ENCODE peak calls at places on chromosomes 5 and 9, in six cellular contexts. Y is ovary, D is heart right ventricle, E is tibial artery, B is H9, Z is testis. T is an unnamed sample.

GRCh38 chr5:179120951-179121666 is 60.9 kb downstream of the ZNF354C start:
- DNase-seq in Y (peak; percentile 11), D (no peak), E (no peak), B (no peak), Z (peak; percentile 11), T (no peak)

GRCh38 chr5:159826351-159827222 is 89.7 kb upstream of the ADRA1B start:
- DNase-seq in Y (no peak), D (no peak), E (no peak), B (peak; percentile 40), Z (no peak), T (no peak)

GRCh38 chr9:95511232-95511951 is 5.4 kb downstream of the PTCH1 start:
- DNase-seq in Y (peak; percentile 82), D (no peak), E (peak; percentile 68), B (no peak), Z (peak; percentile 81), T (peak; percentile 67)

GRCh38 chr5:150611026-150611425 is 29.4 kb upstream of the SYNPO start:
- DNase-seq in Y (no peak), D (no peak), E (no peak), B (no peak), Z (no peak), T (no peak)

GRCh38 chr5:176644878-176645670 is 2.2 kb upstream of the TSPAN17 start:
- DNase-seq in Y (no peak), D (no peak), E (no peak), B (no peak), Z (no peak), T (no peak)

GRCh38 chr5:137486707-137487106 is 12.4 kb downstream of the SPOCK1 start:
- DNase-seq in Y (no peak), D (peak; percentile 16), E (peak; percentile 75), B (no peak), Z (no peak), T (no peak)

GRCh38 chr5:65873181-65873580 is 53.2 kb upstream of the ERBIN start:
- DNase-seq in Y (no peak), D (no peak), E (no peak), B (no peak), Z (no peak), T (no peak)

GRCh38 chr5:8333977-8334376 is 465.0 kb downstream of the MTRR start:
- DNase-seq in Y (no peak), D (no peak), E (no peak), B (no peak), Z (no peak), T (no peak)

GRCh38 chr9:33446507-33447403 is 638 bp downstream of the AQP3 start:
- DNase-seq in Y (peak; percentile 72), D (no peak), E (no peak), B (no peak), Z (peak; percentile 53), T (peak; percentile 56)

GRCh38 chr5:177429248-177430045 is 3.0 kb downstream of the GRK6 start:
- DNase-seq in Y (no peak), D (peak; percentile 50), E (peak; percentile 66), B (no peak), Z (no peak), T (peak; percentile 82)

GRCh38 chr5:10654566-10654965 is 90.7 kb downstream of the ANKRD33B start:
- DNase-seq in Y (no peak), D (no peak), E (no peak), B (peak; percentile 10), Z (no peak), T (no peak)

GRCh38 chr9:72361227-72361626 is 3.8 kb downstream of the ZFAND5 start:
- DNase-seq in Y (no peak), D (no peak), E (no peak), B (no peak), Z (no peak), T (no peak)

GRCh38 chr9:33151007-33151557 is 16.1 kb downstream of the B4GALT1 start:
- DNase-seq in Y (peak; percentile 80), D (peak; percentile 61), E (peak; percentile 60), B (no peak), Z (peak; percentile 76), T (peak; percentile 71)

GRCh38 chr5:68315679-68316271 is 100.2 kb downstream of the PIK3R1 start:
- DNase-seq in Y (no peak), D (no peak), E (no peak), B (no peak), Z (no peak), T (peak; percentile 24)

GRCh38 chr5:122102825-122103224 is 24.8 kb upstream of the LOX start:
- DNase-seq in Y (no peak), D (no peak), E (no peak), B (no peak), Z (no peak), T (no peak)

GRCh38 chr9:114864471-114864870 is 58.6 kb upstream of the TNFSF15 start:
- DNase-seq in Y (no peak), D (no peak), E (no peak), B (no peak), Z (no peak), T (no peak)

GRCh38 chr5:15254607-15255006 is 245.4 kb upstream of the FBXL7 start:
- DNase-seq in Y (no peak), D (no peak), E (no peak), B (no peak), Z (no peak), T (no peak)

GRCh38 chr9:18245911-18246310 is 228.0 kb upstream of the ADAMTSL1 start:
- DNase-seq in Y (no peak), D (no peak), E (no peak), B (no peak), Z (no peak), T (no peak)

GRCh38 chr9:97880336-97880735 is 27.3 kb downstream of the FOXE1 start:
- DNase-seq in Y (no peak), D (no peak), E (no peak), B (no peak), Z (no peak), T (no peak)

GRCh38 chr5:150255659-150256415 is 33.7 kb downstream of the CAMK2A start:
- DNase-seq in Y (no peak), D (no peak), E (no peak), B (no peak), Z (no peak), T (no peak)

GRCh38 chr5:57450991-57451876 is 31.4 kb downstream of the ACTBL2 start:
- DNase-seq in Y (no peak), D (no peak), E (no peak), B (no peak), Z (no peak), T (no peak)

GRCh38 chr5:174533771-174534221 is 190.6 kb upstream of the MSX2 start:
- DNase-seq in Y (no peak), D (no peak), E (no peak), B (no peak), Z (no peak), T (no peak)

GRCh38 chr9:82445556-82445955 is 457.0 kb downstream of the SPATA31D1 start:
- DNase-seq in Y (no peak), D (no peak), E (no peak), B (no peak), Z (no peak), T (no peak)

GRCh38 chr9:4327504-4328191 is 27.8 kb upstream of the GLIS3 start:
- DNase-seq in Y (no peak), D (no peak), E (no peak), B (no peak), Z (no peak), T (no peak)

GRCh38 chr9:134412298-134412711 is 86.0 kb downstream of the RXRA start:
- DNase-seq in Y (no peak), D (no peak), E (no peak), B (no peak), Z (no peak), T (no peak)
- H3K4me1 ChIP-seq in Y (peaks cover 16% of the 10 kb centered on the region), D (peaks cover 80% of the 10 kb centered on the region), E (peaks cover 66% of the 10 kb centered on the region), B (no peaks in the 10 kb centered on the region), Z (peaks cover 55% of the 10 kb centered on the region), T (peaks cover 25% of the 10 kb centered on the region)

DNA sequence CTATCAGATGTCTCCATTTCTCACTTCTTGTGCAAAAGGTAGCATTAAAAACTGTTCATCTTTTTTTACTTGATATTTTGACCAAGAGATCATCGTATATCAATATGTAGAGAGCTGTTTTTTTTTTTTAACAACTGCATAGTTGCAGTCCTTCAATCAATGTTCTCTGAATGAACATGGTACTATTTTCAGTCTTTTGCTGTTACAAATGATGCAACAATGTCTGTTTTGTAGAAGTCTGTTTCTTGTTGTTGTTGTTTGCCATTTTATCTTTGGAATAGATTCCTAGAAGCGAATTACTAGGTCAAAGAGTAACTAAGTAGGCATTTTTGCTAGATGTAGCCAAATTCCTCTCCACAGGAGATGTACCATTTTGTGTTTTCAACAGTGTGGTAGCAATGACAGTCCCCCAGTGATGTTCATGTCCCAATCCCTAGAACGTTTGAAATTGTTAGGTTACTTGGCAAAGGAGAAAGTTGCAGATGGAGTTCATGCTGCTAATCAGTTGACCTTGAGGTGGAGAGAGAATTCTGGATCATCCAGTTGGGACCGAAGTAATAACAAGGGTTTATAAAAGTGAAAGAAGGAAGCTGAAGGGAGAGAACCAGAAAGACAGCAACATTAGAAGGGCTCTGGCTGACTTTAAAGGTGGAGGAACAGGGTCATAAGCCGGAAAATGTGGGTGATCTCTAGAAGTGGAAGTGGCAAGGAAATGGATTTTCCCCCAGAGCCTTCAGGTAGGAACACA is 6.3 kb downstream of the MTREX start:
- DNase-seq in Y (no peak), D (no peak), E (no peak), B (no peak), Z (no peak), T (no peak)
- H3K4me1 ChIP-seq in Y (peaks cover 6% of the 10 kb centered on the region), D (peaks cover 28% of the 10 kb centered on the region), E (peaks cover 27% of the 10 kb centered on the region), B (no peaks in the 10 kb centered on the region), Z (peaks cover 23% of the 10 kb centered on the region), T (peaks cover 35% of the 10 kb centered on the region)

GRCh38 chr9:21553441-21553840 is 71.3 kb upstream of the IFNE start:
- DNase-seq in Y (no peak), D (no peak), E (no peak), B (no peak), Z (no peak), T (no peak)
- H3K4me1 ChIP-seq in Y (peaks cover 1% of the 10 kb centered on the region), D (no peaks in the 10 kb centered on the region), E (peaks cover 15% of the 10 kb centered on the region), B (peaks cover 5% of the 10 kb centered on the region), Z (no peaks in the 10 kb centered on the region), T (peaks cover 12% of the 10 kb centered on the region)

GRCh38 chr5:113122053-113122452 is 145.5 kb downstream of the DCP2 start:
- DNase-seq in Y (no peak), D (no peak), E (peak; percentile 76), B (no peak), Z (no peak), T (no peak)

GRCh38 chr5:113118765-113119164 is 142.2 kb downstream of the DCP2 start:
- DNase-seq in Y (peak; percentile 45), D (peak; percentile 25), E (no peak), B (no peak), Z (no peak), T (no peak)

GRCh38 chr5:113118298-113118697 is 141.7 kb downstream of the DCP2 start:
- DNase-seq in Y (no peak), D (no peak), E (no peak), B (no peak), Z (no peak), T (no peak)

GRCh38 chr5:113117543-113118110 is 141.0 kb downstream of the DCP2 start:
- DNase-seq in Y (no peak), D (no peak), E (no peak), B (no peak), Z (no peak), T (no peak)

DNA sequence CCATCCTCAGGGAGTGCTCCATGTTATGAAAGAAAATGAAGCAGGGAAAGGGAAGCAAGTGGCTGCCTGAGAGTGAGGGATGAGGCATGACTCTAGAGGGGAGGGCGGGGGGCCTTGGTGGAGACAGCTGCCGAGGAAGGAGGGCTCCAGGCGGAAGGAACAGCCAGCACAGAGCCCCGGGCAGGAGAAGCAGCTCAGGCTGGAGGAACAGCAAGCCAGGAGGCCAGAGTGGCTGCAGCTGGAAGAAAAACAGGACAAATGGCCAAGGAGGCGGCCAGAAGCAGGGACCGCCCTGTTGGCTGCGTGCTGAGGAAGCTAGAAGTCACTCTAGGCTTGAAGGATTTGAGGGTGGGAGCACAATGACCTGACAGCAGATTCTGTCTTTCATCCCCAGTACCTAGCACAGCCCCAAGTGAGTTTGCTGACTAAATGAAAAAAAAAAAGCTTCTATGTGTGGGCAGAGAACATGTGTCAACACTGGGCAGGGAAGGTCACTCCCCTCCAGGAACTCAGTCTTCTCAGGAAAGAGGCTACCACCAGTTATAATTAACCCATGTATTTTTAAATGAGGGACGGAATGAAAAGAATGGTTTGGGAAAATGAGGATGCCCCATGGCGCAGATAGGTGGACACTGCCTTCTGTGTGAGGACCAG is 142.8 kb downstream of the DCP2 start:
- DNase-seq in Y (peak; percentile 76), D (peak; percentile 72), E (peak; percentile 37), B (no peak), Z (peak; percentile 62), T (peak; percentile 33)
- H3K4me1 ChIP-seq in Y (peaks cover 19% of the 10 kb centered on the region), D (peaks cover 34% of the 10 kb centered on the region), E (peaks cover 10% of the 10 kb centered on the region), B (no peaks in the 10 kb centered on the region), Z (peaks cover 10% of the 10 kb centered on the region), T (no peaks in the 10 kb centered on the region)